ENCODE peak calls at places on chromosomes 13 and 19, in nine cellular contexts. P is fibroblast of lung; E is DMS 273 treated with DMSO at 0.1 percent for 48 hours; F is GM06990; Z is aorta; W is ELR; N is caudate nucleus; A is H54; S is CD4-positive, CD25-positive, alpha-beta regulatory T cell. H is an unnamed sample.

GRCh38 chr19:10037367-10037766 is 24.1 kb downstream of the RDH8 start:
- DNase-seq in P (no peak), E (no peak), F (no peak), Z (no peak), W (no peak), N (no peak), A (no peak), S (no peak), H (no peak)

GRCh38 chr19:12939292-12939606 is 840 bp downstream of the CALR start:
- DNase-seq in P (peak), E (no peak), F (peak), Z (no peak), W (peak), N (no peak), A (no peak), S (no peak), H (no peak)

GRCh38 chr19:3440082-3440481 is 40.2 kb downstream of the SMIM24 start:
- DNase-seq in P (no peak), E (no peak), F (peak), Z (peak), W (peak), N (no peak), A (peak), S (peak), H (no peak)

GRCh38 chr19:40450664-40451063 is 6.5 kb upstream of the SERTAD3 start:
- DNase-seq in P (no peak), E (no peak), F (no peak), Z (no peak), W (no peak), N (no peak), A (no peak), S (no peak), H (no peak)

GRCh38 chr13:19978830-19979437 is 20.4 kb downstream of the ZMYM2 start:
- DNase-seq in P (no peak), E (no peak), F (no peak), Z (no peak), W (no peak), N (no peak), A (no peak), S (no peak), H (no peak)

GRCh38 chr13:112821340-112822055 is 131.7 kb downstream of the ATP11A start:
- DNase-seq in P (no peak), E (no peak), F (no peak), Z (no peak), W (no peak), N (no peak), A (no peak), S (no peak), H (no peak)

GRCh38 chr13:103839460-103839859 is 773.2 kb upstream of the SLC10A2 start:
- DNase-seq in P (no peak), E (no peak), F (no peak), Z (no peak), W (no peak), N (no peak), A (no peak), S (no peak), H (no peak)

GRCh38 chr19:17279436-17279835 is 2.3 kb upstream of the ANKLE1 start:
- DNase-seq in P (no peak), E (no peak), F (no peak), Z (no peak), W (no peak), N (no peak), A (no peak), S (no peak), H (no peak)

GRCh38 chr19:7506385-7507328 is 9.2 kb upstream of the ZNF358 start:
- DNase-seq in P (peak), E (peak), F (peak), Z (peak), W (peak), N (peak), A (peak), S (peak), H (peak)

GRCh38 chr13:49731766-49732165 is 40.5 kb upstream of the EBPL start:
- DNase-seq in P (peak), E (no peak), F (no peak), Z (no peak), W (peak), N (no peak), A (no peak), S (no peak), H (no peak)

GRCh38 chr13:81388400-81388799 is 1047.5 kb upstream of the SPRY2 start:
- DNase-seq in P (no peak), E (no peak), F (no peak), Z (no peak), W (no peak), N (no peak), A (no peak), S (no peak), H (no peak)

GRCh38 chr19:30065680-30066606 is 123.9 kb downstream of the URI1 start:
- DNase-seq in P (no peak), E (no peak), F (no peak), Z (no peak), W (no peak), N (no peak), A (no peak), S (no peak), H (no peak)

GRCh38 chr19:41792513-41793413 is 3.6 kb upstream of the CEACAM3 start:
- DNase-seq in P (peak), E (no peak), F (peak), Z (peak), W (peak), N (no peak), A (peak), S (peak), H (peak)

GRCh38 chr13:25375727-25376358 is 4.1 kb downstream of the ATP8A2 start:
- DNase-seq in P (peak), E (peak), F (no peak), Z (no peak), W (peak), N (no peak), A (peak), S (no peak), H (no peak)

GRCh38 chr13:53501387-53501786 is 472.8 kb downstream of the OLFM4 start:
- DNase-seq in P (no peak), E (no peak), F (peak), Z (no peak), W (no peak), N (no peak), A (no peak), S (no peak), H (no peak)

GRCh38 chr13:20362642-20363041 is 130.5 kb upstream of the GJB6 start:
- DNase-seq in P (no peak), E (no peak), F (no peak), Z (no peak), W (no peak), N (no peak), A (no peak), S (no peak), H (no peak)

GRCh38 chr13:27962128-27962841 is 6.8 kb downstream of the CDX2 start:
- DNase-seq in P (no peak), E (no peak), F (no peak), Z (no peak), W (no peak), N (no peak), A (no peak), S (no peak), H (no peak)

GRCh38 chr13:101942038-101942437 is 459.8 kb downstream of the FGF14 start:
- DNase-seq in P (peak), E (no peak), F (no peak), Z (no peak), W (peak), N (no peak), A (peak), S (no peak), H (no peak)

GRCh38 chr13:113643593-113643992 is 14.4 kb downstream of the ATP4B start:
- DNase-seq in P (peak), E (no peak), F (no peak), Z (no peak), W (no peak), N (no peak), A (no peak), S (no peak), H (no peak)

GRCh38 chr19:19463348-19464117 is 51.8 kb downstream of the TSSK6 start:
- DNase-seq in P (peak), E (no peak), F (no peak), Z (peak), W (peak), N (no peak), A (no peak), S (no peak), H (no peak)

GRCh38 chr13:65913173-65913572 is 1317.0 kb downstream of the PCDH9 start:
- DNase-seq in P (peak), E (no peak), F (no peak), Z (no peak), W (peak), N (no peak), A (no peak), S (no peak), H (no peak)

GRCh38 chr13:57630661-57631606 is 610 bp upstream of the PCDH17 start:
- DNase-seq in P (peak), E (no peak), F (no peak), Z (peak), W (peak), N (peak), A (no peak), S (no peak), H (no peak)

GRCh38 chr19:9070066-9070465 is 16.8 kb upstream of the OR1M1 start:
- DNase-seq in P (peak), E (no peak), F (no peak), Z (no peak), W (no peak), N (no peak), A (no peak), S (no peak), H (no peak)

GRCh38 chr19:48393559-48394330 is at the start of gene GRIN2D:
- DNase-seq in P (peak), E (no peak), F (no peak), Z (no peak), W (peak), N (no peak), A (no peak), S (peak), H (no peak)

GRCh38 chr19:48962029-48962848 is 2.9 kb upstream of the FTL start:
- DNase-seq in P (no peak), E (no peak), F (peak), Z (no peak), W (peak), N (no peak), A (peak), S (no peak), H (peak)

GRCh38 chr19:9793051-9793591 is 24.6 kb upstream of the ZNF846 start:
- DNase-seq in P (peak), E (no peak), F (no peak), Z (peak), W (peak), N (no peak), A (no peak), S (peak), H (peak)

GRCh38 chr13:20565120-20565736 is 1.7 kb upstream of the IFT88 start:
- DNase-seq in P (no peak), E (no peak), F (no peak), Z (no peak), W (peak), N (no peak), A (no peak), S (no peak), H (no peak)

GRCh38 chr19:5150902-5151741 is 182.2 kb downstream of the KDM4B start:
- DNase-seq in P (no peak), E (no peak), F (peak), Z (peak), W (no peak), N (no peak), A (no peak), S (no peak), H (no peak)

GRCh38 chr13:62119739-62120700 is 704.4 kb upstream of the PCDH20 start:
- DNase-seq in P (peak), E (no peak), F (peak), Z (no peak), W (peak), N (no peak), A (peak), S (no peak), H (no peak)

GRCh38 chr13:79141082-79141481 is 265.0 kb downstream of the RBM26 start:
- DNase-seq in P (no peak), E (no peak), F (no peak), Z (no peak), W (no peak), N (no peak), A (no peak), S (no peak), H (no peak)

GRCh38 chr19:42276821-42277220 is 7.8 kb downstream of the CIC start:
- DNase-seq in P (no peak), E (no peak), F (peak), Z (no peak), W (peak), N (no peak), A (no peak), S (no peak), H (no peak)

GRCh38 chr19:33296473-33297060 is 5.8 kb downstream of the CEBPA start:
- DNase-seq in P (no peak), E (peak), F (no peak), Z (no peak), W (no peak), N (no peak), A (no peak), S (no peak), H (no peak)